ENCODE peak calls at places on chromosome 12, in eight cellular contexts. One of them, this sample, is unnamed.

GRCh38 chr12:51886021-51886710 is 1.7 kb upstream of the ANKRD33 start:
- DNase-seq in HCT116: no peak
- DNase-seq in psoas muscle: peak; percentile 70
- DNase-seq in right atrium auricular region: peak; percentile 94
- DNase-seq in tibial artery: peak; percentile 89
- DNase-seq in fibroblast of mammary gland: peak; percentile 99
- DNase-seq in A549: peak; percentile 58
- DNase-seq in choroid plexus epithelial cell: peak; percentile 97
- DNase-seq in this sample: peak; percentile 94

GRCh38 chr12:4911316-4911994 is 1.8 kb downstream of the KCNA1 start:
- DNase-seq in right atrium auricular region: no peak
- DNase-seq in tibial artery: no peak
- DNase-seq in HCT116: no peak
- DNase-seq in choroid plexus epithelial cell: no peak
- DNase-seq in A549: no peak
- DNase-seq in fibroblast of mammary gland: no peak
- DNase-seq in psoas muscle: no peak
- DNase-seq in this sample: no peak

GRCh38 chr12:91940322-91940721 is 205.3 kb downstream of the BTG1 start:
- DNase-seq in fibroblast of mammary gland: no peak
- DNase-seq in HCT116: no peak
- DNase-seq in A549: no peak
- DNase-seq in right atrium auricular region: no peak
- DNase-seq in choroid plexus epithelial cell: no peak
- DNase-seq in tibial artery: no peak
- DNase-seq in psoas muscle: no peak
- DNase-seq in this sample: no peak

GRCh38 chr12:58032156-58032555 is 90.8 kb downstream of the ATP23 start:
- DNase-seq in A549: no peak
- DNase-seq in HCT116: no peak
- DNase-seq in right atrium auricular region: no peak
- DNase-seq in tibial artery: no peak
- DNase-seq in fibroblast of mammary gland: no peak
- DNase-seq in psoas muscle: no peak
- DNase-seq in choroid plexus epithelial cell: no peak
- DNase-seq in this sample: no peak

GRCh38 chr12:85874064-85874463 is at the start of gene NTS:
- DNase-seq in tibial artery: no peak
- DNase-seq in right atrium auricular region: no peak
- DNase-seq in HCT116: no peak
- DNase-seq in choroid plexus epithelial cell: peak; percentile 21
- DNase-seq in psoas muscle: no peak
- DNase-seq in fibroblast of mammary gland: no peak
- DNase-seq in A549: peak; percentile 29
- DNase-seq in this sample: no peak

GRCh38 chr12:116087962-116088361 is 189.5 kb downstream of the MED13L start:
- DNase-seq in psoas muscle: no peak
- DNase-seq in A549: no peak
- DNase-seq in HCT116: no peak
- DNase-seq in choroid plexus epithelial cell: no peak
- DNase-seq in tibial artery: no peak
- DNase-seq in fibroblast of mammary gland: no peak
- DNase-seq in right atrium auricular region: no peak
- DNase-seq in this sample: no peak

GRCh38 chr12:13218641-13219040 is 22.1 kb downstream of the EMP1 start:
- DNase-seq in right atrium auricular region: no peak
- DNase-seq in HCT116: no peak
- DNase-seq in fibroblast of mammary gland: no peak
- DNase-seq in choroid plexus epithelial cell: no peak
- DNase-seq in tibial artery: no peak
- DNase-seq in A549: no peak
- DNase-seq in psoas muscle: no peak
- DNase-seq in this sample: no peak

GRCh38 chr12:71804505-71804904 is 35.1 kb upstream of the TBC1D15 start:
- DNase-seq in HCT116: no peak
- DNase-seq in A549: peak; percentile 25
- DNase-seq in right atrium auricular region: no peak
- DNase-seq in psoas muscle: no peak
- DNase-seq in fibroblast of mammary gland: no peak
- DNase-seq in choroid plexus epithelial cell: no peak
- DNase-seq in tibial artery: no peak
- DNase-seq in this sample: no peak

GRCh38 chr12:2893007-2893406 is 2.3 kb downstream of the TULP3 start:
- DNase-seq in right atrium auricular region: peak; percentile 69
- DNase-seq in choroid plexus epithelial cell: peak; percentile 88
- DNase-seq in A549: peak; percentile 43
- DNase-seq in fibroblast of mammary gland: peak; percentile 96
- DNase-seq in psoas muscle: peak; percentile 29
- DNase-seq in HCT116: no peak
- DNase-seq in tibial artery: peak; percentile 58
- DNase-seq in this sample: peak; percentile 95

GRCh38 chr12:31618228-31619025 is 27.5 kb upstream of the DENND5B start:
- DNase-seq in choroid plexus epithelial cell: peak; percentile 68
- DNase-seq in A549: no peak
- DNase-seq in right atrium auricular region: no peak
- DNase-seq in HCT116: no peak
- DNase-seq in tibial artery: no peak
- DNase-seq in psoas muscle: no peak
- DNase-seq in fibroblast of mammary gland: no peak
- DNase-seq in this sample: peak; percentile 74

GRCh38 chr12:93624595-93625294 is 52.3 kb downstream of the SOCS2 start:
- DNase-seq in A549: peak; percentile 94
- DNase-seq in psoas muscle: no peak
- DNase-seq in fibroblast of mammary gland: peak; percentile 98
- DNase-seq in choroid plexus epithelial cell: peak; percentile 96
- DNase-seq in right atrium auricular region: no peak
- DNase-seq in tibial artery: no peak
- DNase-seq in HCT116: peak; percentile 75
- DNase-seq in this sample: peak; percentile 92

DNA sequence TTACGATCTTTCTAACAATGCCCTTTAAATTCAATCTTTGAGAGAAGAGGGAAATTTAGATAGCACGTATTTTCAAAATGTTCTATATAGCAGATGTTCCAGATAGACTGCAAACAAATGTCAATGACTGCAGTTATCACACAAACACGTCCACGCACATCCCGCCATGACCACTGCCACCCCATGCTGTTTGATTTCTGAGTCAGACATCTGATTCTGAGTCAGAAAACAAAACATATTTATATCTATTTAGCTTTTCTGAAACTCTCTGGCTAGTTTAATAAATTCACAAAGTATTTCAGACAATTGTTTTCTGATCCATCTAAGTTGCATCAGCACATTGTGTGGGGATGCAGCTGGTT is 105.9 kb upstream of the BCAT1 start:
- DNase-seq in psoas muscle: no peak
- DNase-seq in fibroblast of mammary gland: no peak
- DNase-seq in right atrium auricular region: no peak
- DNase-seq in HCT116: no peak
- DNase-seq in tibial artery: no peak
- DNase-seq in A549: no peak
- DNase-seq in choroid plexus epithelial cell: peak; percentile 80
- DNase-seq in this sample: no peak
- H3K4me3 ChIP-seq in psoas muscle: peak overlapping the region; percentile 45
- H3K4me3 ChIP-seq in fibroblast of mammary gland: no peak overlapping the region
- H3K4me3 ChIP-seq in right atrium auricular region: no peak overlapping the region
- H3K4me3 ChIP-seq in HCT116: no peak overlapping the region
- H3K4me3 ChIP-seq in tibial artery: no peak overlapping the region
- H3K4me3 ChIP-seq in A549: no peak overlapping the region
- H3K4me3 ChIP-seq in choroid plexus epithelial cell: no peak overlapping the region
- H3K4me3 ChIP-seq in this sample: no peak overlapping the region

DNA sequence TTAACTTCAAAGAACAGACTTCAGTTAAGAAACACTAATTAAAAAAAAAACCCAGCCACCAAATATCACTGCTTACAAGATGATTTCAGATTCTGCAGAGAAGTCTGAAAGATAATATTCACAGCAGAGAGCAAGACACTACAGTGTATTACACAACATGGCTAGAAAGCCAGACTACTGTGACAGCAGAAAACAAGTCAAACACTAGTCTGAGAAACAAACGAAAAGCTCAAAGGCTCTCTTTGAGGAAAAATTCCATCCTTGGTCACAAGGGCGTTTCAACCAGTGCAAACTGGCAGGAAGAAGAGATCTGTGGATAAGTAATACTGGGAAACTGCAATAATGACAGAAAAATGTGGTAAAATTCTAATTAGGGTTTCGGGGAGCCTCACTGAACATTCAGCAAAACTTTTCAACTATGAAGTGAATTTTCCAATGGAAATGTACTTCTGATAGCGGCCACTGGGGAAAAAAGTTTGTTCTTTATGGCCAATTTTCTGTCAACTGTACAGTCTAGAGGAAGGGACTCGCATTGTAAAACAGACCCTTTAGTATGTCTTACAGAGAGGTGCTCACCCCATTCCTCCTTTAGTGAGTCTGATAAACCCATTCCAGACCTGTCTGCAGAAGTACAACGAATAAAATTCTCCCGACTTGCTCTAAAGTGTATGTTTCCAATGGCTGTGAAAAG is 50.4 kb downstream of the ACADS start:
- DNase-seq in fibroblast of mammary gland: no peak
- DNase-seq in choroid plexus epithelial cell: peak; percentile 35
- DNase-seq in psoas muscle: no peak
- DNase-seq in tibial artery: no peak
- DNase-seq in HCT116: no peak
- DNase-seq in right atrium auricular region: no peak
- DNase-seq in A549: no peak
- DNase-seq in this sample: peak; percentile 16
- TF ChIP-seq CTCF in fibroblast of mammary gland: no peak
- TF ChIP-seq CTCF in choroid plexus epithelial cell: peak; percentile 23
- TF ChIP-seq CTCF in psoas muscle: peak; percentile 10
- TF ChIP-seq CTCF in tibial artery: peak; percentile 10
- TF ChIP-seq CTCF in HCT116: no peak
- TF ChIP-seq CTCF in right atrium auricular region: no peak
- TF ChIP-seq CTCF in A549: no peak
- TF ChIP-seq CTCF in this sample: peak; percentile 26

DNA sequence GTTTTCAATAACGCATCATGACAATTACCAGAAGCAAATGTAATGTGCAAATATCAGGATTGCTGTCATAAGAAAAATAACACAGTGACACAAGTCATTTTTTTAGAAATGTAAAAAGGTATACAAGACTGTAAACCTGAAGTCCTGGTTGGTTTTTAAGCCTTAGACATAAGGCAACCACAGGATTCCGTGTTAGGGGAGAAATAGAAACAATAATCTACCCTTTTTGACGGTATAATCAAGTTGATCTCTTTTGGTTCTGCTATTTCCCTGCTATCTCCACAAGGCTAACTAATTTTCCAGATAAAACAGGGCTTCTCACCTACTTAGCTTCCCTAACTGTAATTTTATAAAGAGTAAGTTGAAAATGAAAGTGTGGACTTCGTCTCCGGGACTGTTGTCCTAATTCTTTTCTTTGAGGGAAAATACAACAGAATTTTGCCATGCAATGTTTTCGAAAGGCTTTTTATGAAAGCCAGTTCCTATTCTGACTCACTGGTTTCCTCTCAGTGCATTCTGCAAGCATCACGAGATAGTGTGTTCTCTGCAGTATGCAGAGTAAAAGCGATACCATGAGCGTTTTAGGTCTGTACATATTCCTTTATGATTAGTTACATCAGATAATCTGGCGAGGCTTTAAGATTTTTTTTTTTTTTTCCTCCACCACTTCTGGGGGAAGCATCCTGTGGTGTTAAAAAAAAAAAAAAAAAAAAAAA is 10.6 kb downstream of the MYO1H start:
- DNase-seq in choroid plexus epithelial cell: peak; percentile 2
- DNase-seq in psoas muscle: no peak
- DNase-seq in tibial artery: no peak
- DNase-seq in fibroblast of mammary gland: peak; percentile 13
- DNase-seq in right atrium auricular region: no peak
- DNase-seq in A549: no peak
- DNase-seq in HCT116: no peak
- DNase-seq in this sample: peak; percentile 59
- H3K4me3 ChIP-seq in choroid plexus epithelial cell: no peak overlapping the region
- H3K4me3 ChIP-seq in psoas muscle: no peak overlapping the region
- H3K4me3 ChIP-seq in tibial artery: no peak overlapping the region
- H3K4me3 ChIP-seq in fibroblast of mammary gland: no peak overlapping the region
- H3K4me3 ChIP-seq in right atrium auricular region: no peak overlapping the region
- H3K4me3 ChIP-seq in A549: no peak overlapping the region
- H3K4me3 ChIP-seq in HCT116: no peak overlapping the region
- H3K4me3 ChIP-seq in this sample: peak overlapping the region; percentile 49

DNA sequence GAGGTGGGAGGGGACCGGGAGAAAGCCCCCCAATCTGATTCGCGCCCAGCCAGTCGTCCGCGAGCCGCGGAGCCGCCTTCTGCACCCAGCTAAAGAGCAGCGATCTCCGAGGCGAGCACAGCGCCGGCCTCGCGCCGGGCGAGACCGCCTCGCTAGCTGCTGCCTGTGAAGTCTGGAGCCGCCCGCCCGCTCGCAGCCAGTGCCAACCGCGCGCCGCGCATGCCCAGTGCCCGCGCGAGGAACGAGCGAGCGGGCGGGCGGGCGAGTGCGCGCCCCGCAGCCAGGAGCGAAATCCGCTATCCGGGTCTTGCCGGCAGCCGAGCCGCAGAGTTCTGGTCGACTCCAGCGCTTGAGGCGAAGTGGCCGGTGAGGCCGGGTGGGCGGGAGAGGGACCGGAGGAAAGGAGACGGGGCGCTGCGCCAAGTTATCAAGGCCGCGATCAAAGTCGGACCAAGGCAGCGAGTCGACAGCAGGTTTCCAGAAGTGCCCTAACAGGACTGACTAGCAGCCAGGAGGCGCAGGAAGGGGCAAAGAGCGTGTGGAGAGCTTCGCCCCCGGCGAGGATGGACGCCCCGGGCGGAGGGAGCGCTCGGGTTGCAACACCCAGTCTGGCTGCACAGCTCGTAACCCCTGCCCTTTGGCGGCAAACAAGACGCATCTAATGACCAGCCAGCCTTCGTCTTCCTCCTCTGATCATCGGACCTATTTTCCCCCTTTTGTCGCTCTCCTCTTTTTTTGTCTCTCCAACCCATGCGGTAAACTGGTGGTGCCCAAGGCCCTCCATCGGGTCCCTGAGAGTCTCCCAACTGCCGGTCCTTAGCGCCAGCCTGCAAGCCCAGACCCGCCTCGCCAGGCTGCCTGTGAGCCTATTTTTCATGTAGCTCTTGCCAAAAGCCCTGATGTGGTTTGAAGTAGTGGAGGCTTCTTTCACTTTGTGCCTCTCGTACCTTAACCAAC is at the start of gene EPS8:
- DNase-seq in tibial artery: peak; percentile 90
- DNase-seq in HCT116: peak; percentile 74
- DNase-seq in psoas muscle: peak; percentile 94
- DNase-seq in fibroblast of mammary gland: peak; percentile 87
- DNase-seq in A549: peak; percentile 91
- DNase-seq in right atrium auricular region: peak; percentile 88
- DNase-seq in choroid plexus epithelial cell: peak; percentile 93
- DNase-seq in this sample: peak; percentile 92
- TF ChIP-seq CTCF in tibial artery: no peak
- TF ChIP-seq CTCF in HCT116: no peak
- TF ChIP-seq CTCF in psoas muscle: no peak
- TF ChIP-seq CTCF in fibroblast of mammary gland: peak; percentile 3
- TF ChIP-seq CTCF in A549: no peak
- TF ChIP-seq CTCF in right atrium auricular region: no peak
- TF ChIP-seq CTCF in choroid plexus epithelial cell: peak; percentile 23
- TF ChIP-seq CTCF in this sample: no peak